ENCODE peak calls at places on chromosomes 12 and 14, in five cellular contexts. I is tibial artery, A is ascending aorta, S is lung, L is GM23338. D is an unnamed sample.

GRCh38 chr12:9673404-9674225 is 4.1 kb downstream of the CLEC2D start:
- DNase-seq in I (peak; percentile 74), A (peak; percentile 62), S (peak; percentile 56), L (peak; percentile 27), D (peak; percentile 40)

GRCh38 chr12:28121433-28121832 is 68.8 kb upstream of the CCDC91 start:
- DNase-seq in I (no peak), A (no peak), S (no peak), L (no peak), D (no peak)

GRCh38 chr14:55802986-55803431 is 223.0 kb downstream of the KTN1 start:
- DNase-seq in I (no peak), A (no peak), S (no peak), L (no peak), D (no peak)

GRCh38 chr12:131720921-131721320 is 10.0 kb downstream of the SFSWAP start:
- DNase-seq in I (no peak), A (no peak), S (no peak), L (no peak), D (no peak)

GRCh38 chr12:96495841-96496545 is 6.6 kb downstream of the CFAP54 start:
- DNase-seq in I (no peak), A (no peak), S (no peak), L (no peak), D (no peak)

GRCh38 chr12:111298583-111299436 is 70.1 kb downstream of the PHETA1 start:
- DNase-seq in I (no peak), A (no peak), S (no peak), L (peak; percentile 91), D (peak; percentile 24)

GRCh38 chr12:132143328-132144071 is 619 bp downstream of the DDX51 start:
- DNase-seq in I (peak; percentile 64), A (peak; percentile 61), S (no peak), L (peak; percentile 35), D (no peak)

GRCh38 chr14:105844047-105844630 is 317.8 kb downstream of the TMEM121 start:
- DNase-seq in I (no peak), A (peak; percentile 52), S (no peak), L (no peak), D (no peak)

GRCh38 chr14:104937694-104938365 is 13.2 kb downstream of the PLD4 start:
- DNase-seq in I (no peak), A (no peak), S (no peak), L (no peak), D (no peak)

GRCh38 chr12:58069268-58069967 is 128.1 kb downstream of the ATP23 start:
- DNase-seq in I (no peak), A (no peak), S (no peak), L (no peak), D (no peak)

GRCh38 chr12:10705655-10706054 is 17.5 kb downstream of the YBX3 start:
- DNase-seq in I (no peak), A (no peak), S (no peak), L (no peak), D (no peak)

GRCh38 chr14:88851587-88851986 is 27.1 kb downstream of the TTC8 start:
- DNase-seq in I (no peak), A (no peak), S (no peak), L (no peak), D (no peak)

GRCh38 chr12:11228268-11228879 is 41.1 kb downstream of the PRB3 start:
- DNase-seq in I (no peak), A (no peak), S (peak; percentile 29), L (peak; percentile 83), D (no peak)

GRCh38 chr12:120316798-120317257 is 10.8 kb downstream of the PLA2G1B start:
- DNase-seq in I (no peak), A (no peak), S (no peak), L (no peak), D (no peak)

GRCh38 chr12:126033746-126034145 is 968.5 kb downstream of the AACS start:
- DNase-seq in I (no peak), A (no peak), S (no peak), L (peak; percentile 7), D (no peak)

GRCh38 chr12:97493729-97494128 is 31.1 kb downstream of the RMST start:
- DNase-seq in I (no peak), A (no peak), S (no peak), L (no peak), D (no peak)

GRCh38 chr12:88684610-88685009 is 104.3 kb upstream of the KITLG start:
- DNase-seq in I (no peak), A (no peak), S (no peak), L (no peak), D (no peak)

GRCh38 chr14:90319173-90319572 is 12.6 kb downstream of the NRDE2 start:
- DNase-seq in I (no peak), A (no peak), S (no peak), L (no peak), D (no peak)

GRCh38 chr14:89750206-89750867 is 204.2 kb downstream of the EFCAB11 start:
- DNase-seq in I (no peak), A (no peak), S (no peak), L (no peak), D (no peak)

GRCh38 chr14:94773682-94774211 is 3.8 kb upstream of the GSC start:
- DNase-seq in I (no peak), A (no peak), S (no peak), L (peak; percentile 59), D (no peak)

GRCh38 chr12:66633676-66634075 is 45.2 kb downstream of the GRIP1 start:
- DNase-seq in I (no peak), A (no peak), S (peak; percentile 38), L (no peak), D (no peak)

GRCh38 chr12:7093892-7094291 is 1.6 kb upstream of the C1R start:
- DNase-seq in I (no peak), A (peak; percentile 61), S (no peak), L (no peak), D (no peak)

GRCh38 chr14:37153483-37153882 is 18.9 kb downstream of the SLC25A21 start:
- DNase-seq in I (no peak), A (no peak), S (no peak), L (no peak), D (no peak)

DNA sequence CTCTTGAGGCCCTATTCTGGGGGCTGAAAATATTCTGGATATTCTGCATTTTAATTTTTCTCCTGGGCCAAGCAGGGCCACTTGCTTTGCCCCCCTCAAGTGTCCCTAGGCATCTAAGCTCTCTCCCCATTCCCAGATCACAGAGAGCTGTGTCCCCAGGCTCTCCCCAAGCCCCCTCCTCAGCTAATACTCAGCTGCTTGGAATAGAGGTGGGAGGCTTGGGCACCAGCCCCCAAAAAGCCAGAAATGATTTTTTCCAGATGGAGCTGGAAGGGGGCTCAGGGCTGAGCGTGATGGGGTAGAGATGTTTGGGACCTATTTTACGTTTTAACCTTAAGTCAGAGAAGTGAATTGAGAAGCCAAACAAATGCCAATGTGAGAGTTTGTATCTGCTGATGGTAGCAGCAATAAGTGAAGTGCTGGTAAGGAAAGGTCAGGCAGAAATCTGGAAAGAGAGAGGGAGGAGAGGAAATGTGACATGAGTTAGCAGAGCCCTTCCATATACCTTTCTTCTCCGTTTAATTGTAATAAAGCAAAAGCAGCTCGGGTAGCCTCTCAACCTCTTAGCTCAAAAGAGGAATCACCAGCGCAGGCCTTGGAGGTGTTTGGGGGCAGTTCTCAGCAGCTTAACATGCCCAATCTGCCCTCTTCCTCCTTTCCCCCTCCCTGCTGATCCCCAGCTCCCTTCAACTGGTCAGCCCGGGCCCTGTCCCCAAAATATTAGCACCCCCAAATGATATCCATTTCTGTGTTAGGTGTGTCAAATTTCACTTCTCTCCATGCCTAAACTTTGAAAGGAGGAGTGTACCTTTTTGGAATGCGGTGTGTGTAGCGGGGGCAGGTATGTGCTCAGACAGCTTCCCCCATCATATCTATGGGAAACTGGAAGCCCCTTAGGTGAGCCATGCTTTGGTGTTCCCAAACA is 5.0 kb upstream of the HOXC6 start:
- DNase-seq in I (no peak), A (no peak), S (no peak), L (no peak), D (no peak)
- H3K4me3 ChIP-seq in I (peak overlapping the region; percentile 44), A (no peak overlapping the region), S (no peak overlapping the region), L (peak overlapping the region; percentile 26), D (no peak overlapping the region)

DNA sequence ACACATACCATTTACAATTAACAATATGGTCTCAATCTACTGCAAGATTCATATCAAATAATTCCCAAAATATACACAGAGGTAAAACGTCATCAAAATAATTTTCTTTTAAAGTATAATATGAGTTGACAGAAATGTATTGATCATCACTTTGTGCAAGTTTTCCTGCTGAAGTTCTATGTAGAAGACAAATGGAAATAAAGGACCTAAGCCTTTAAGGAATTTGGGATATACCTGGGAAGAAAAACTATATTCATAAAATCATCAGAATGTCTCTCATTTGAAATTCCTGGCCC is 61.1 kb upstream of the DAAM1 start:
- DNase-seq in I (no peak), A (no peak), S (no peak), L (no peak), D (no peak)
- TF ChIP-seq CTCF in I (no peak), A (no peak), S (no peak), L (no peak), D (no peak)

GRCh38 chr12:123000578-123000977 is 20.1 kb downstream of the ARL6IP4 start:
- DNase-seq in I (no peak), A (no peak), S (no peak), L (no peak), D (no peak)
- H3K27ac ChIP-seq in I (no peak overlapping the region), A (no peak overlapping the region), S (no peak overlapping the region), L (no peak overlapping the region), D (no peak overlapping the region)

DNA sequence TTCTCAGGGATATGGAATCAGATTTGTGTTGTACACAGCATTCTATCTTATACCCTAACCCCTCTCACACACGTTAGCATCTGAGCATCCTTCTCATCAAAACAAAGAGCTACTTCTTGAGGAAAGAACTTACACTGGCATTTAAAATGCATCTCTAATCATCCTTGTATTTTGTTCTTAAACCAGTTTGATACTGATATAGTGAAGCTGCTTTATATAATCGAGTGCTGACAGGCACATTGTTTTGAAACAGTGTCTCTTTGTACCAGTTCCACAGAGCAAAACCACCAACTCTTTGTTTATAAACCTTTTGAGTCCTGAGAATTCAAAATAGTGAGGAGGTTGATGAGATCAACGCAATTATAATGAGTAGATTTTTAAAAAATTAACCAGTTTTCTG is 8.8 kb downstream of the GPR33 start:
- DNase-seq in I (no peak), A (no peak), S (no peak), L (no peak), D (no peak)
- H3K4me3 ChIP-seq in I (no peak overlapping the region), A (no peak overlapping the region), S (no peak overlapping the region), L (no peak overlapping the region), D (no peak overlapping the region)

GRCh38 chr14:35535794-35536112 is 1.8 kb downstream of the INSM2 start:
- DNase-seq in I (no peak), A (no peak), S (no peak), L (no peak), D (no peak)

GRCh38 chr14:35533357-35534129 is 421 bp upstream of the INSM2 start:
- DNase-seq in I (no peak), A (no peak), S (peak; percentile 30), L (peak; percentile 92), D (peak; percentile 66)

GRCh38 chr14:35534884-35535793 is 1.2 kb downstream of the INSM2 start:
- DNase-seq in I (peak; percentile 75), A (peak; percentile 72), S (peak; percentile 60), L (peak; percentile 87), D (no peak)

GRCh38 chr14:35532783-35533356 is 1.1 kb upstream of the INSM2 start:
- DNase-seq in I (no peak), A (no peak), S (no peak), L (no peak), D (no peak)

GRCh38 chr14:35534130-35534883 is at the start of gene INSM2:
- DNase-seq in I (no peak), A (no peak), S (no peak), L (peak; percentile 18), D (no peak)
- TF ChIP-seq CTCF in I (no peak), A (no peak), S (no peak), L (peak; percentile 30), D (no peak)

D was measured in Peyer's patch.